ENCODE peak calls at places on chromosomes 7 and 10, in four cellular contexts. P, Q, D and M are unnamed samples.

GRCh38 chr10:96984512-96985225 is 152.6 kb downstream of the LCOR start:
- DNase-seq in P (no peak), Q (no peak), D (no peak), M (peak)

GRCh38 chr7:4226166-4226857 is 455.8 kb upstream of the FOXK1 start:
- DNase-seq in P (peak), Q (no peak), D (no peak), M (no peak)

GRCh38 chr7:78702770-78703169 is 750.7 kb downstream of the MAGI2 start:
- DNase-seq in P (no peak), Q (peak), D (peak), M (no peak)

GRCh38 chr10:46229144-46229563 is 57.6 kb upstream of the ANTXRL start:
- DNase-seq in D (no peak), P (peak), Q (peak), M (peak)

GRCh38 chr7:83486957-83487356 is 162.0 kb downstream of the SEMA3E start:
- DNase-seq in P (no peak), D (peak), Q (no peak), M (no peak)

GRCh38 chr7:69982197-69982596 is 383.9 kb downstream of the AUTS2 start:
- DNase-seq in P (no peak), Q (no peak), D (no peak), M (peak)

GRCh38 chr10:92530421-92530820 is 43.5 kb downstream of the IDE start:
- DNase-seq in P (no peak), D (peak), Q (no peak), M (no peak)

GRCh38 chr7:25361388-25361787 is 133.1 kb upstream of the NPVF start:
- DNase-seq in Q (no peak), P (no peak), D (no peak), M (no peak)

GRCh38 chr10:7185367-7185690 is 225.5 kb downstream of the SFMBT2 start:
- DNase-seq in Q (no peak), D (no peak), P (no peak), M (no peak)

GRCh38 chr7:30159698-30160143 is 24.9 kb downstream of the MTURN start:
- DNase-seq in Q (peak), P (no peak), D (peak), M (no peak)

GRCh38 chr10:15267496-15267895 is 99.0 kb upstream of the NMT2 start:
- DNase-seq in Q (no peak), D (no peak), P (no peak), M (no peak)

GRCh38 chr10:78335691-78336401 is 302.2 kb downstream of the RPS24 start:
- DNase-seq in D (peak), P (peak), Q (no peak), M (no peak)

GRCh38 chr10:105797234-105797890 is 1156.3 kb downstream of the SORCS3 start:
- DNase-seq in Q (no peak), D (no peak), P (no peak), M (peak)

GRCh38 chr10:94361161-94361794 is 1.5 kb downstream of the NOC3L start:
- DNase-seq in Q (peak), D (no peak), P (no peak), M (no peak)

GRCh38 chr7:51013218-51013786 is 230.6 kb upstream of the GRB10 start:
- DNase-seq in P (no peak), D (no peak), Q (no peak), M (no peak)

GRCh38 chr10:92264249-92264648 is 26.6 kb downstream of the CPEB3 start:
- DNase-seq in P (no peak), D (no peak), Q (no peak), M (no peak)

GRCh38 chr7:151709141-151710038 is 167.5 kb downstream of the PRKAG2 start:
- DNase-seq in P (no peak), D (peak), Q (no peak), M (no peak)

GRCh38 chr7:10974717-10975032 is 1.0 kb downstream of the PHF14 start:
- DNase-seq in D (no peak), P (no peak), Q (no peak), M (no peak)

GRCh38 chr7:5550385-5550784 is 126.8 kb upstream of the TNRC18 start:
- DNase-seq in D (no peak), P (no peak), Q (no peak), M (no peak)

GRCh38 chr10:119135517-119135890 is 30.0 kb downstream of the SFXN4 start:
- DNase-seq in D (peak), Q (peak), P (no peak), M (no peak)

GRCh38 chr7:81624650-81625310 is 145.1 kb downstream of the HGF start:
- DNase-seq in P (no peak), Q (no peak), D (peak), M (no peak)
- H2AFZ ChIP-seq in P (no peak), Q (no peak), D (no peak), M (no peak)

GRCh38 chr10:44933922-44934321 is 22.8 kb downstream of the TMEM72 start:
- DNase-seq in P (peak), D (no peak), Q (no peak), M (no peak)
- H2AK5ac ChIP-seq in P (no peak), D (peak), Q (peak), M (no peak)

DNA sequence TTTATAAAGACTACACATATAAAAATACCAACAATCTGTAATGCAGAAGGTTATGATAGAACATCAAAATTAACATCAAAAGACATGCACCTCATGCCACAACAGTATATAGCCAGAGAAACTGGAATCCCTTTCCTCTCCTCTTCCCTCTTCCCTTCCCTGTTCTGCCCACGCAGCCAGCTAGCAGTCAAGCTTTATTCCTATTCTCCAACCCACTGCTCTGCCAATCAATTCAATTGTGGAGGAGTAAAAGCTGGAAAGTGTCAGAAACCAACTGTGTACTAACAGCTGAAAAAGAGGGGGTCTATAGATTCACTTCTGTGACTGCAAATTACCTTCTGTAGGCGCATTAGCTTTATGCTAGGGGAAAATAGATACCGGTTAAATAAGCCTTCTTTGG is 16.4 kb downstream of the ABI1 start:
- DNase-seq in D (no peak), P (no peak), Q (no peak), M (no peak)
- H3K4me2 ChIP-seq in D (no peak), P (no peak), Q (no peak), M (no peak)

GRCh38 chr10:12338981-12339380 is 10.4 kb upstream of the CAMK1D start:
- DNase-seq in D (no peak), P (no peak), Q (peak), M (no peak)

GRCh38 chr10:12337973-12338372 is 11.4 kb upstream of the CAMK1D start:
- DNase-seq in Q (peak), D (peak), P (no peak), M (no peak)

GRCh38 chr10:12340371-12340770 is 9.0 kb upstream of the CAMK1D start:
- DNase-seq in Q (no peak), P (no peak), D (no peak), M (no peak)

GRCh38 chr10:12341526-12341925 is 7.8 kb upstream of the CAMK1D start:
- DNase-seq in P (no peak), D (no peak), Q (no peak), M (no peak)

GRCh38 chr10:12340937-12341336 is 8.4 kb upstream of the CAMK1D start:
- DNase-seq in D (no peak), P (no peak), Q (no peak), M (no peak)
- H2AFZ ChIP-seq in D (no peak), P (no peak), Q (no peak), M (no peak)

DNA sequence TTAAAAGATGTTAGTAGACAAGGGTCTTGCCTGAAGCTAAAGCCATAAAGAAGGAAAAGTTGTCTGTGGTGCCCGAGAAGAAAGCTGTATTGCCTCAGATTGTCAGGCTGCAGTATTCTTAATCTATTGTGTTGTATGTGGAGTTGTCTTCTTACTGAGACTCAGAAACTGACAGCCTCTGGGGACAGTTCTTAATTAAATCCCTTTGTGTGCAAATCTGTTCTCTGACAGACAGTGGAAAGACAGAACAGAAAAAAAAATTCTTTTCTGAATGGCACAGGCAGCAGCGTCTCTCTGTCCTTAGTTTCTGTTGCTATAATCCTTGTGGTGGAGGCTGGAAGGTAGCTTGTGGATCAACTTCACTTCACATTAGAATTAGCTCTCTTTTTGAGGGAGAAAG is 16.8 kb downstream of the VWC2 start:
- DNase-seq in D (no peak), P (no peak), Q (no peak), M (no peak)
- H2AK5ac ChIP-seq in D (no peak), P (no peak), Q (no peak), M (no peak)

GRCh38 chr7:88089484-88090050 is 130.3 kb downstream of the SRI start:
- DNase-seq in Q (no peak), P (no peak), D (no peak), M (no peak)
- H3K4me2 ChIP-seq in Q (no peak), P (no peak), D (no peak), M (no peak)

GRCh38 chr10:101216631-101217425 is 12.4 kb downstream of the LBX1 start:
- DNase-seq in Q (no peak), D (no peak), P (no peak), M (no peak)

GRCh38 chr10:101217450-101218281 is 11.6 kb downstream of the LBX1 start:
- DNase-seq in P (peak), D (peak), Q (peak), M (peak)

GRCh38 chr10:101215397-101216206 is 13.7 kb downstream of the LBX1 start:
- DNase-seq in Q (no peak), P (no peak), D (no peak), M (no peak)

GRCh38 chr10:101216207-101216607 is 13.1 kb downstream of the LBX1 start:
- DNase-seq in Q (no peak), D (no peak), P (no peak), M (no peak)

DNA sequence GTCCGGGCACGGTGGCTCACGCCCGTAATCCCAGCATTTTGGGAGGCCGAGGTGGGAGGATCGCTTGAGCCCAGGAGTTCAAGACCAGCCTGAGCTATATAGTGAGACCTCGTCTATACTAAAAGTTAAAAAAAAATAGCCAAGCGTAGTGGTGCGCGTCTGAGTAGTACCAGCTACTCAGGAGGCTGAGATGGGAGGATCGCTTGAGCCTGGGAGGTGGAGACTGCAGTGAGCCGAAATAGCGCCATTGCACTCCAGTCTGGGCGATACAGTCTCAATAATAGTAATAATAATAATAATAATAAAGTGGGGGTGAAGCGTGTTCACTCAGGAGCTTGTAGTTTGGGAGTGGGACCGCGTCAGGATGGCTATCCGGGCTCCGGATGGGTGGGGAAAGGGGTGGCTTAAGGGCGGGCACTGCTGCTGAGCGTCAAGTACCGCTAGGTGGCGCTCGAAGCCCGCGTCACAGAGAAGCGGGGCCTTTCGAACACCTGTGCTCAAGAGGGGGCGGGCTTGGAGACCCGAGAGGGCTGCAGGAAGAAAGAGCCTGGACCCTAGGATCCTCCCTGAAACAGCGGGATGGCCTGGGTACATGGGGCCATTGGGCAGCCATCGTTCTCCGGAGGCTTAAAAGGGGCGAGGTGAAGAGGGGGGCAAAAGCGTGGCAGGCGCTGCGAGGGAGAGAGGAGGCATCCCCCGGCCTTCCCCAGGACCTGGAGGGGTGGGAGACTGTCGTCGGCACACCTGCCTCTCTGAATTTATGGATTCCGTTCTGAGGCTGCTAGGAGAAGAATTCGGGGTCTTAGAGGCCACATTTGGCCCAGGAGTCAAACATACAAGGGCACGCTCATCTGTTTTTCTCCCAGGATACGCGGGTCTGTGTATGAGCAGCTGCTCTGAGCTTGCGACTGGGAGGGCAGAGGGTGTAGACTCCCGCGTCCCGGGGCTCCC is 14.5 kb downstream of the LBX1 start:
- DNase-seq in P (peak), Q (no peak), D (peak), M (peak)
- H2AFZ ChIP-seq in P (no peak), Q (no peak), D (peak), M (no peak)

DNA sequence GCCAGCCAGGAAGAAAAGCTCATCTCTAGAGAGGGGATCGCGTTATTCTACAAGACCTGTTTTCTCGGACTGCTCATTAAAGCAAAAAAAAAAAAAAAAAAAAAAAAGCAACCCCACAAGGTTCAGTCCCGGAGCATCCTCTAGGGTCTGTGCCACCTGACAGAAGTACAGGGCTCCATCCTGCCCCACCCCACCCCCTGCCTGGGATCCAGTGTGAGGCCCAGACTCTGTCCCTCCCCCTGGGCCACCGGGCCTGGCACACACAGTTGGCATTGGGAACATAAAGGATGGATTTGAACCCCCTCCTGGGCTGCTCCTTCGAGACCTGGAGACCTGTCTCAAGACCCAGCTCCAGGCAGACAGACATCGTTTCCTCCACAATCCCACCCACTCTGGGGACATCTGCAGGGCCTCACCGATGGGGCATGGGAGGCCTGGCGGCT is 685 bp downstream of the ORAI2 start:
- DNase-seq in P (no peak), D (peak), Q (no peak), M (no peak)
- H2AK5ac ChIP-seq in P (no peak), D (peak), Q (no peak), M (peak)

GRCh38 chr7:26616235-26616634 is 248.2 kb downstream of the SKAP2 start:
- DNase-seq in P (no peak), Q (no peak), D (no peak), M (no peak)
- H3K4me2 ChIP-seq in P (no peak), Q (no peak), D (no peak), M (no peak)